ENCODE peak calls at places on chromosomes 11 and 22, in five cellular contexts. I, R, V, H and M are unnamed samples. For H3K9me3, the result is how much of the 10 kb centered on the place peaks cover.

GRCh38 chr11:68266121-68266891 is 5.5 kb downstream of the C11orf24 start:
- DNase-seq in I (no peak), R (no peak), V (no peak), H (no peak), M (peak)

GRCh38 chr11:112174789-112175595 is at the start of gene BCO2:
- DNase-seq in I (peak), R (peak), V (peak), H (peak), M (peak)

GRCh38 chr11:79244805-79245197 is 196.0 kb downstream of the TENM4 start:
- DNase-seq in I (no peak), R (no peak), V (no peak), H (no peak), M (no peak)

GRCh38 chr11:131867457-131868257 is 497.2 kb downstream of the NTM start:
- DNase-seq in I (peak), R (peak), V (peak), H (peak), M (peak)

GRCh38 chr11:16981651-16982194 is 32.5 kb downstream of the PLEKHA7 start:
- DNase-seq in I (peak), R (peak), V (no peak), H (peak), M (peak)

GRCh38 chr22:30097861-30098260 is 17.6 kb downstream of the HORMAD2 start:
- DNase-seq in I (no peak), R (no peak), V (no peak), H (no peak), M (no peak)

GRCh38 chr11:15989685-15990084 is 366.7 kb downstream of the SOX6 start:
- DNase-seq in I (no peak), R (no peak), V (no peak), H (no peak), M (no peak)

GRCh38 chr22:17884084-17884483 is 109.8 kb upstream of the BID start:
- DNase-seq in I (no peak), R (no peak), V (no peak), H (no peak), M (no peak)

GRCh38 chr11:19849107-19849789 is 136.6 kb downstream of the NAV2 start:
- DNase-seq in I (no peak), R (no peak), V (no peak), H (no peak), M (no peak)

GRCh38 chr11:18236664-18237356 is at the start of gene SAA4:
- DNase-seq in I (no peak), R (no peak), V (no peak), H (no peak), M (no peak)

GRCh38 chr22:48708558-48709245 is 1119.0 kb downstream of the BRD1 start:
- DNase-seq in I (no peak), R (no peak), V (no peak), H (no peak), M (no peak)
- H3K9me3 ChIP-seq in I (under half), R (under half), V (under half), H (under half), M (under half)

GRCh38 chr11:109236696-109237095 is 185.3 kb upstream of the C11orf87 start:
- DNase-seq in I (peak), R (no peak), V (no peak), H (no peak), M (no peak)
- H2BK12ac ChIP-seq in I (no peak), R (no peak), V (no peak), H (no peak), M (no peak)

GRCh38 chr11:66918751-66919150 is 39.4 kb downstream of the PC start:
- DNase-seq in I (no peak), R (no peak), V (no peak), H (no peak), M (no peak)

GRCh38 chr11:66920978-66921784 is 37.0 kb downstream of the PC start:
- DNase-seq in I (no peak), R (no peak), V (no peak), H (no peak), M (no peak)

GRCh38 chr11:66924272-66924671 is 33.9 kb downstream of the PC start:
- DNase-seq in I (no peak), R (no peak), V (no peak), H (no peak), M (no peak)

GRCh38 chr11:66915866-66916265 is 42.3 kb downstream of the PC start:
- DNase-seq in I (no peak), R (no peak), V (no peak), H (no peak), M (no peak)

GRCh38 chr11:66919938-66920337 is 38.2 kb downstream of the PC start:
- DNase-seq in I (no peak), R (no peak), V (no peak), H (no peak), M (no peak)
- H3K9me3 ChIP-seq in I (under half), R (under half), V (under half), H (under half), M (under half)

DNA sequence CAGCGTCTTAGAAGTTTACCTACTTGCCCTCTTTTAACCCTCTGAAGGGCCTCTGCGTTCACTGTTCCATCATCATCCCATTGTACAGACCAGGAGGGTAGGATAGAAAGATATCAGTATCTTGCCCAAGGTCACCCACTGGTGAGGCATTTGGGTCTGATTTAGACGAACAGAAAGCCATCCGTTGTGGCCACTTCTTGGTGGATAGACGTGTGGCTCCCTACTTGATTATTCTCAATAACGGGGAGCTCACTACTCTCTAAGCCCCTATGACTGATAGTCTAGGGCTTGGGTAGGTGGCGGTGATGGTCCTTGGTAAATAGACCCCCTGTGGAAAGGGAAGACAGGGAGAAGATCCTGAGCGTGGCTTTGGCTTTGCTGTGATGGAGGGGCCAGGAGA is 28.6 kb upstream of the PRR5 start:
- DNase-seq in I (no peak), R (no peak), V (no peak), H (no peak), M (no peak)
- H2BK12ac ChIP-seq in I (no peak), R (no peak), V (no peak), H (no peak), M (no peak)

GRCh38 chr11:86513746-86514373 is 139.2 kb downstream of the CCDC81 start:
- DNase-seq in I (no peak), R (no peak), V (no peak), H (peak), M (no peak)

GRCh38 chr11:86513138-86513537 is 138.5 kb downstream of the CCDC81 start:
- DNase-seq in I (no peak), R (no peak), V (no peak), H (no peak), M (no peak)

GRCh38 chr11:86517557-86517956 is 142.9 kb downstream of the CCDC81 start:
- DNase-seq in I (no peak), R (no peak), V (no peak), H (peak), M (no peak)

GRCh38 chr11:86515297-86516094 is 140.8 kb downstream of the CCDC81 start:
- DNase-seq in I (peak), R (no peak), V (no peak), H (peak), M (no peak)

DNA sequence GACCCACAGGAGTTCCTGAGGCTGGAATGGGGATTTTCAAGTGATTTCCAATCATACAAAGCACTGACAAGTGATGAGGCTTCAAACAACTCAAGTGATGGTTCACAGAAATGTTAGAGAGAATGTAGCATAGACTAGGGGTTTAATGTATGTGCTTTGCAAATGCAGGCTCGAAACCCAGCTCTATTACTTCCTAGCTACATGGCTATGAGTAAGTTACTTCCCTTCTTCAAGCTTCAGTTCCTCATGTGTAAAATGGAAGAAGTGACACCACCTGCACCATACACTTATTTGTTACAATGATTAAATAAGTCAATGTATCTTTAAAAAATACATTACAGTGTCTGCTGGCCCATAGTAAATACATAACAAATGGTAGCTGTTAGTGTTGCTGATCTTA is 139.8 kb downstream of the CCDC81 start:
- DNase-seq in I (no peak), R (no peak), V (no peak), H (no peak), M (no peak)
- H3K9me3 ChIP-seq in I (under half), R (under half), V (under half), H (under half), M (under half)

DNA sequence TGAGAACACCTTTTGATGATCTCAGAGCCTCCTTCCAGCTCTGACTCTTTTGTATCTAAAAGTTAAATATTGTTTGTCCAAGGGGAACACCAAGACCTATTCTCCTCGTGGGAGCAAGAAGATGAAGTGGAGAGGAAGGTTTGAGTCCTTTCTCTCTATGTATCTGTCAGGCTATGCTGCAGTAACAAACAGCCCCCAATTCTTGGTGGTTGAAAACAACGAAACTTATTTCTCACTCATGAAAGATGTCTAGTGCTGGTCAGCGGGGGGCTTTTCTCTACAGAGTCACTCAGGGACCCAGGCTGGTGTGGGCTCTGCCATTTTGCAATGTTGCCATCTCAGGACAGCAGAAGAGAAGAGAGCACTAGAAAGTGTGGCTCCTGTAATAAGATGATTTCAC is 6.2 kb upstream of the CRYBB2 start:
- DNase-seq in I (no peak), R (no peak), V (no peak), H (no peak), M (no peak)
- H2BK12ac ChIP-seq in I (no peak), R (no peak), V (no peak), H (no peak), M (no peak)

GRCh38 chr11:12494699-12495098 is 117.3 kb downstream of the PARVA start:
- DNase-seq in I (peak), R (no peak), V (no peak), H (peak), M (no peak)

GRCh38 chr11:12497431-12497830 is 120.1 kb downstream of the PARVA start:
- DNase-seq in I (no peak), R (no peak), V (peak), H (peak), M (no peak)

GRCh38 chr11:12502041-12502440 is 124.7 kb downstream of the PARVA start:
- DNase-seq in I (peak), R (no peak), V (peak), H (no peak), M (no peak)

GRCh38 chr11:12499071-12499470 is 121.7 kb downstream of the PARVA start:
- DNase-seq in I (no peak), R (no peak), V (peak), H (peak), M (no peak)

DNA sequence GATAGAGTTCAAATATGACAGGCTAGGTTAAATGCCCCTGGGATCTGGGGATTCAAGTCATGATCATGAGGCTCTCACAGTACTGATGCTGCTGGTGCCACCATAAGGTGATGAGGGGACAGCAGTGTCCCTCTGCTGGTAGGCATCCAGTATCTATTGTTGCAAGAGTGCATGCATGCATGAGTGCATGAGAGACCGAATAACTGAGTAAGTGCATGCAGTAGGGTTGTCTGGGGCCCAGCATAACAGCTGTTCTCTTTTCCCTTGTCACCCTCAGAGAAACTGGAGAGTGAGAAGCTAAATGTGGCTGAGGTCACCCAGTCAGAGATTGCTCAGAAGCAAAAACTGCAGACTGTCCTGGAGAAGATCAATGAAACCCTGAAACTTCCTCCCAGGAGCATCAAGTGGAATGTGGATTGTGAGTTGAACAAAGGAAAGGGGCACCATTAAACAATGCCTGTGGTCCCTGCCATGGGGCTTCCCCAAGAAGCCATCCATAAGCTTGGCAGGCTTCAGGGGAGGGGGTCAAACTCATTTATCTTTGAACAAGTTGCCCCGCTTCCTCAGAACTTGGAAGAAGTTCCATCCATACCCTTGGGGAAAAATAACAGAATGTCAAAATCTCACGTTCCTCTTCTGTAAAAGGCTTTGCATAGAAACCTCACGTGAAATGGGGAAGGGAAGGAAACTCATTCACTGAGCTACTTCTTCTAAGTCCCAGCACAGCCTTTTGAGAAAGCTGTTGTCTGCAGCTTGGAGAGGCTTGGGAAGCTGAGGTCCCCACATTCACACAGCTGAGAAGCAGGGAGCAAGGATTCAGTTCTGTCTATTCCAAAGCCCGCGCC is 119.0 kb downstream of the PARVA start:
- DNase-seq in I (peak), R (no peak), V (peak), H (peak), M (peak)
- H3K9me3 ChIP-seq in I (under half), R (under half), V (under half), H (under half), M (under half)

DNA sequence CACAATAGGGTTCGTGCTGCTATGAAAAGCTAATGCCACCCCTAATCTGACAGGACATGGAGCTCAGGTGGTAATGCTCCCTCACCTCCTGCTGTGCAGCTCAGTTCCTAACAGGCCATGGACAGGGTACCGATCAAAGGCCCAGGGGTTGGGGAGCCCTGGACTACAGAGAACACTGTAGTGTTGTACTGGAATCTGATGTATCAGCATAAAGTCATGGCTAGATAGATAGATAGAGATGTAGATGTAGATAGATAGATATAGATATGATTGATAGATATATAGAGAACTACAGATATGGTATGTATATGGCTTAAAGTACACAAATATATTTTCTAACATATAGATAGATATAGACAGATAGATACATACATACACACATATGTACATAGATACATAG is 112.3 kb upstream of the MPPED2 start:
- DNase-seq in I (no peak), R (no peak), V (no peak), H (no peak), M (no peak)
- H2BK12ac ChIP-seq in I (no peak), R (no peak), V (no peak), H (no peak), M (no peak)